ENCODE peak calls at places on chromosomes 1 and 21, in six cellular contexts. Z, D, S, A, W and F are unnamed samples.
A peak's percentile ranks its signal among the peaks of the same experiment; 100 is the strongest.

GRCh38 chr1:57966751-57967406 is 543.0 kb upstream of the DAB1 start:
- DNase-seq in Z (peak; percentile 15), D (peak; percentile 44), S (no peak), A (no peak), W (peak; percentile 63), F (no peak)

GRCh38 chr21:33998809-33999208 is 74.6 kb upstream of the MRPS6 start:
- DNase-seq in Z (no peak), D (no peak), S (no peak), A (no peak), W (no peak), F (no peak)

GRCh38 chr1:162466797-162467196 is 30.8 kb upstream of the UHMK1 start:
- DNase-seq in Z (no peak), D (no peak), S (no peak), A (no peak), W (no peak), F (no peak)

GRCh38 chr1:223885614-223886013 is 39.9 kb upstream of the TP53BP2 start:
- DNase-seq in Z (no peak), D (no peak), S (no peak), A (no peak), W (no peak), F (no peak)

GRCh38 chr1:54595956-54596498 is 27.3 kb downstream of the FAM151A start:
- DNase-seq in Z (no peak), D (no peak), S (no peak), A (no peak), W (no peak), F (no peak)

GRCh38 chr1:6757719-6758435 is 27.4 kb upstream of the CAMTA1 start:
- DNase-seq in Z (no peak), D (no peak), S (no peak), A (no peak), W (no peak), F (no peak)

GRCh38 chr1:212512731-212513559 is 80.2 kb downstream of the NENF start:
- DNase-seq in Z (peak; percentile 86), D (no peak), S (no peak), A (no peak), W (peak; percentile 35), F (no peak)

GRCh38 chr1:66384258-66384657 is 149.7 kb upstream of the SGIP1 start:
- DNase-seq in Z (no peak), D (no peak), S (no peak), A (no peak), W (no peak), F (no peak)

GRCh38 chr1:44628962-44629756 is 45.1 kb downstream of the TMEM53 start:
- DNase-seq in Z (peak; percentile 98), D (no peak), S (no peak), A (no peak), W (no peak), F (no peak)

GRCh38 chr1:3896396-3897000 is 3.6 kb downstream of the C1orf174 start:
- DNase-seq in Z (no peak), D (no peak), S (no peak), A (no peak), W (no peak), F (no peak)

GRCh38 chr1:62599044-62599443 is 1.7 kb downstream of the ANGPTL3 start:
- DNase-seq in Z (peak; percentile 20), D (no peak), S (no peak), A (no peak), W (no peak), F (no peak)

GRCh38 chr1:9376886-9377333 is 84.2 kb downstream of the SPSB1 start:
- DNase-seq in Z (peak; percentile 78), D (no peak), S (no peak), A (no peak), W (no peak), F (peak; percentile 83)

GRCh38 chr1:18279713-18280074 is 172.1 kb downstream of the IGSF21 start:
- DNase-seq in Z (no peak), D (no peak), S (no peak), A (no peak), W (no peak), F (no peak)

GRCh38 chr1:1213153-1213918 is 617 bp downstream of the TNFRSF4 start:
- DNase-seq in Z (no peak), D (no peak), S (no peak), A (peak; percentile 36), W (no peak), F (no peak)

GRCh38 chr1:117146067-117146466 is 24.5 kb upstream of the TRIM45 start:
- DNase-seq in Z (no peak), D (no peak), S (no peak), A (no peak), W (no peak), F (no peak)

GRCh38 chr1:107648071-107648470 is 316.9 kb downstream of the VAV3 start:
- DNase-seq in Z (peak; percentile 84), D (no peak), S (no peak), A (no peak), W (no peak), F (no peak)

GRCh38 chr1:112849425-112849966 is 106.5 kb downstream of the SLC16A1 start:
- DNase-seq in Z (peak; percentile 56), D (peak; percentile 75), S (peak; percentile 5), A (peak; percentile 91), W (peak; percentile 56), F (no peak)

GRCh38 chr21:37916795-37917142 is 512 bp upstream of the KCNJ6 start:
- DNase-seq in Z (no peak), D (no peak), S (no peak), A (peak; percentile 57), W (peak; percentile 72), F (no peak)

GRCh38 chr21:40173833-40174232 is 306.6 kb downstream of the PCP4 start:
- DNase-seq in Z (no peak), D (no peak), S (no peak), A (no peak), W (no peak), F (no peak)

DNA sequence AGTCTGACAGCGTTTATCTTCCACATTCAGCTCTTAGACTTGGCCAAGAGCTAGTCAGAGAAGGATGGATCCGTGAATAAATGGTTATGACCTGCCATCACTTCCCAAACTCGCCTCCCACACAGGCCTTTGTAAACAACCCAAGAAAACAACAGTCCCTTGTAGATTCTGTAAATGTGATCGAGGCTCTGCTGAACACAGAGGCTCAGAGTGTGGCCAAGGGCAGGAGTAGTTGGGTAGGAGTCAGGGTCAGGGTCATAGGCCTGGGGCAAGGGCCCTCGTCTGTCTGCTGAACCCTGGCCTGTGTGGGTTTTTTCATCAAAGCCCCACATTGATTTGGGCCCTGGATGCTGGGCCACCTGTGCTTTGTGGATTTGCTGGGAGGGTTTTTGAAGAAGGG is 32.7 kb downstream of the NCMAP start:
- DNase-seq in Z (no peak), D (no peak), S (no peak), A (no peak), W (no peak), F (no peak)
- TF ChIP-seq CTCF in Z (no peak), D (no peak), S (no peak), A (no peak), W (no peak), F (no peak)

GRCh38 chr1:94801919-94802546 is 18.1 kb upstream of the SLC44A3 start:
- DNase-seq in Z (peak; percentile 79), D (no peak), S (peak; percentile 21), A (peak; percentile 47), W (peak; percentile 35), F (no peak)
- TF ChIP-seq CTCF in Z (peak; percentile 52), D (no peak), S (no peak), A (peak; percentile 71), W (peak; percentile 20), F (peak; percentile 24)

DNA sequence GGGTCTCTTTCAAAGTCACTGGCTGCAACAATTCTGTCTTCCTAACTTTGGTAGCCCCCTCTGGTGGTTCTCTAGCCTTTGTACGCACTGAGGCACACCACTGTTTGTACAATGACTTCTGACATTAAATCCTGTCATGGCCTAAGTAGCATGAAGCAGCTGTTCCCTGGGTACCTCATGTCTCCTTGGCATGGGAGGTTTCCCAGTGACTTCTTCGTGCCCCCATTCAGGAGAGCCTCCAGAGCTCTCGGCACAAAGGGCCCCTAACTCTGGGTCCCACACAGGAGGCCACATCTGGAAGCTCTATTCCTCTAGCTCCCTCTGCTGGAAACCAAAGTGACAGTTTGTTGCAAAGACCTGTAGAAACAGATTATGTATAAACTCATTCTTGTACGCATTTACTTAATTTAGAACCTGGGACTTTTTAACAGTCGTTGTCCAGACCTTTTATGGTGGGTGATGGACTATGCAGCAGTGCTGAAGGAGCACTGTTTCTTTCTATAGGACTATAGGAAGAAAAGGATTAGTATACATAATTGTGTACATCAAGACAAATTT is 13.4 kb downstream of the SWT1 start:
- DNase-seq in Z (peak; percentile 30), D (no peak), S (peak; percentile 40), A (peak; percentile 69), W (peak; percentile 43), F (peak; percentile 54)
- TF ChIP-seq CTCF in Z (peak; percentile 61), D (peak; percentile 32), S (peak; percentile 39), A (peak; percentile 89), W (peak; percentile 79), F (peak; percentile 64)

DNA sequence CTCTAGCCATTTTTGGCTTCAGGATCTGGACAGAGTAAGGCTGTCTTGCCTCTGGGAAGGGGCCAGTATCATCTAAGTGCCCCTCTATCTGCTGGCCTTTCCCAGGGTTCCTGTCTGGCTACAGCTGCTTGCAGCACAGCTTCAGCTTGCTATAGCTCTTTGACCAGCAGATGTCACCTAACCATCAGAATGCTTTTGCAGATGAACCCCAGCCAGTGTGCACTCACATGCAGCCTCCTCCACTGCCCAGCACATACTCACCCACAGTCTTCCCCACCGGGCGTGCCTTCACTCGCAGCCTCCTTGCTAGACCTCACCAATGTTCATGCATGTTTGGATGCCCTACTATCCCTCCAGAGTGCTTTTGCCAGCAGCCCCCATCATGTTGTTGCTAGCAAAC is 769.0 kb downstream of the BRINP3 start:
- DNase-seq in Z (no peak), D (no peak), S (no peak), A (peak; percentile 31), W (no peak), F (no peak)
- TF ChIP-seq CTCF in Z (no peak), D (no peak), S (no peak), A (peak; percentile 18), W (no peak), F (no peak)

GRCh38 chr21:46478910-46479309 is 20.2 kb downstream of the DIP2A start:
- DNase-seq in Z (no peak), D (no peak), S (no peak), A (no peak), W (no peak), F (no peak)

GRCh38 chr21:46474365-46474764 is 15.7 kb downstream of the DIP2A start:
- DNase-seq in Z (no peak), D (no peak), S (no peak), A (no peak), W (no peak), F (no peak)

GRCh38 chr21:46472246-46472645 is 13.6 kb downstream of the DIP2A start:
- DNase-seq in Z (no peak), D (no peak), S (no peak), A (no peak), W (no peak), F (no peak)

GRCh38 chr21:46477765-46478164 is 19.1 kb downstream of the DIP2A start:
- DNase-seq in Z (peak; percentile 36), D (no peak), S (no peak), A (no peak), W (no peak), F (no peak)

GRCh38 chr21:46475296-46475695 is 16.6 kb downstream of the DIP2A start:
- DNase-seq in Z (no peak), D (no peak), S (no peak), A (no peak), W (no peak), F (no peak)
- TF ChIP-seq CTCF in Z (no peak), D (no peak), S (no peak), A (no peak), W (no peak), F (no peak)